ENCODE peak calls at places on chromosomes 13 and 19, in ten cellular contexts. I is HuH-7; T is RWPE2; W is HS-5; C is lower lobe of right lung; R is stimulated activated CD4-positive, alpha-beta T cell treated with anti-CD3 and anti-CD28 coated beads, Interleukin-15, amount 100 ng/mL, for 24 hours; N is smooth muscle cell of the brain vasculature; V is coronary artery; F is heart right ventricle; K is SK-MEL-5. M is an unnamed sample.

GRCh38 chr13:74151859-74152258 is 17.7 kb upstream of the KLF12 start:
- DNase-seq in C (no peak), N (no peak), R (no peak), F (no peak), K (no peak), V (no peak), T (no peak), W (no peak), I (no peak), M (no peak)

GRCh38 chr19:45769821-45770191 is 754 bp upstream of the SIX5 start:
- DNase-seq in F (peak), V (no peak), K (peak), T (peak), C (peak), I (no peak), W (no peak), N (no peak), R (no peak), M (no peak)

GRCh38 chr19:51514866-51515481 is 13.4 kb upstream of the SIGLEC12 start:
- DNase-seq in R (peak), K (peak), W (peak), F (no peak), I (peak), V (no peak), T (no peak), N (peak), C (no peak), M (no peak)

GRCh38 chr13:37369618-37370017 is 228.9 kb downstream of the POSTN start:
- DNase-seq in W (peak), T (no peak), V (no peak), R (no peak), N (no peak), K (no peak), C (no peak), F (no peak), I (no peak), M (no peak)

GRCh38 chr19:35704218-35704617 is at the start of gene ZBTB32:
- DNase-seq in W (no peak), I (no peak), K (no peak), R (peak), T (no peak), F (no peak), V (no peak), N (no peak), C (no peak), M (no peak)

GRCh38 chr19:32773126-32773525 is 53.6 kb downstream of the TDRD12 start:
- DNase-seq in R (no peak), V (no peak), N (no peak), W (no peak), T (no peak), C (no peak), F (no peak), I (no peak), K (no peak), M (no peak)

GRCh38 chr13:46655727-46656180 is 102.8 kb downstream of the LRCH1 start:
- DNase-seq in W (no peak), C (no peak), T (no peak), R (no peak), K (no peak), F (no peak), N (no peak), I (no peak), V (no peak), M (no peak)

GRCh38 chr19:2624537-2625091 is 77.9 kb downstream of the GNG7 start:
- DNase-seq in K (no peak), F (peak), C (peak), W (no peak), N (no peak), R (no peak), T (no peak), I (no peak), V (no peak), M (no peak)

GRCh38 chr19:49196527-49197240 is 39.1 kb downstream of the TRPM4 start:
- DNase-seq in I (no peak), V (no peak), C (peak), T (no peak), R (no peak), F (peak), W (no peak), N (no peak), K (no peak), M (no peak)

GRCh38 chr13:80858131-80858530 is 517.2 kb upstream of the SPRY2 start:
- DNase-seq in C (no peak), K (no peak), T (no peak), N (no peak), V (no peak), F (no peak), I (no peak), R (no peak), W (no peak), M (no peak)

GRCh38 chr19:482186-483041 is 13.9 kb upstream of the MADCAM1 start:
- DNase-seq in V (no peak), R (no peak), T (no peak), W (no peak), C (no peak), K (no peak), I (no peak), F (no peak), N (no peak), M (no peak)

GRCh38 chr19:13207237-13208130 is 57.3 kb downstream of the IER2 start:
- DNase-seq in W (no peak), I (no peak), C (peak), F (peak), V (no peak), N (no peak), R (peak), K (no peak), T (no peak), M (no peak)

GRCh38 chr13:103788061-103788652 is 721.9 kb upstream of the SLC10A2 start:
- DNase-seq in C (no peak), V (no peak), W (no peak), N (no peak), K (peak), I (no peak), T (no peak), F (peak), R (no peak), M (no peak)

GRCh38 chr19:13839938-13840750 is 36.8 kb upstream of the NANOS3 start:
- DNase-seq in K (no peak), N (no peak), F (peak), I (no peak), C (peak), W (no peak), V (no peak), R (peak), T (peak), M (peak)

GRCh38 chr13:100542546-100543156 is 45.9 kb downstream of the GGACT start:
- DNase-seq in N (no peak), I (no peak), K (peak), V (peak), W (peak), T (no peak), C (no peak), R (no peak), F (no peak), M (no peak)

GRCh38 chr13:80871481-80871880 is 530.6 kb upstream of the SPRY2 start:
- DNase-seq in K (no peak), T (no peak), N (peak), I (no peak), F (no peak), V (no peak), W (peak), C (no peak), R (no peak), M (no peak)

GRCh38 chr19:29372461-29372860 is 153.3 kb upstream of the VSTM2B start:
- DNase-seq in W (no peak), V (no peak), N (no peak), R (no peak), I (no peak), T (no peak), C (no peak), K (no peak), F (no peak), M (peak)

GRCh38 chr13:93304868-93305613 is 78.4 kb downstream of the GPC6 start:
- DNase-seq in K (no peak), C (no peak), I (no peak), W (no peak), V (no peak), N (no peak), F (no peak), R (no peak), T (no peak), M (no peak)

GRCh38 chr13:67225252-67226159 is 4.6 kb downstream of the PCDH9 start:
- DNase-seq in F (no peak), W (no peak), C (no peak), T (no peak), I (no peak), R (no peak), V (no peak), K (no peak), N (no peak), M (no peak)

GRCh38 chr13:111263566-111263965 is 56.9 kb upstream of the TEX29 start:
- DNase-seq in V (no peak), N (no peak), R (no peak), K (no peak), C (no peak), W (no peak), F (no peak), T (no peak), I (no peak), M (no peak)

GRCh38 chr19:12985049-12985776 is 10.1 kb upstream of the NFIX start:
- DNase-seq in F (peak), T (no peak), V (no peak), W (no peak), N (no peak), R (no peak), I (no peak), K (no peak), C (no peak), M (no peak)

GRCh38 chr19:15114153-15114540 is 6.9 kb downstream of the SYDE1 start:
- DNase-seq in I (no peak), F (no peak), C (no peak), K (no peak), N (no peak), T (no peak), W (no peak), V (no peak), R (no peak), M (no peak)

GRCh38 chr13:74288361-74288911 is 154.2 kb upstream of the KLF12 start:
- DNase-seq in C (no peak), F (peak), R (peak), K (no peak), W (no peak), N (no peak), I (no peak), V (no peak), T (no peak), M (no peak)

GRCh38 chr19:14048439-14049153 is 13.3 kb downstream of the PALM3 start:
- DNase-seq in V (no peak), W (no peak), R (peak), K (peak), I (peak), T (no peak), C (peak), F (peak), N (no peak), M (no peak)

GRCh38 chr13:75458696-75459422 is 23.1 kb downstream of the TBC1D4 start:
- DNase-seq in W (no peak), C (peak), K (peak), F (peak), N (no peak), R (no peak), V (no peak), T (no peak), I (peak), M (no peak)

GRCh38 chr13:109668433-109669233 is 117.8 kb downstream of the IRS2 start:
- DNase-seq in F (no peak), N (no peak), V (no peak), K (peak), R (no peak), W (no peak), C (no peak), T (no peak), I (no peak), M (no peak)

GRCh38 chr19:19514215-19514633 is 1.1 kb downstream of the TSSK6 start:
- DNase-seq in V (no peak), N (no peak), C (no peak), K (no peak), T (no peak), F (peak), W (no peak), R (peak), I (no peak), M (no peak)

GRCh38 chr13:79741006-79741405 is 260.1 kb downstream of the NDFIP2 start:
- DNase-seq in W (no peak), R (no peak), C (no peak), N (no peak), V (no peak), I (no peak), K (no peak), T (no peak), F (no peak), M (no peak)

GRCh38 chr19:1041272-1041834 is 1.4 kb downstream of the ABCA7 start:
- DNase-seq in T (no peak), W (no peak), R (no peak), K (no peak), C (no peak), N (no peak), I (no peak), V (no peak), F (no peak), M (no peak)

GRCh38 chr13:27018230-27018875 is 153.3 kb downstream of the USP12 start:
- DNase-seq in W (no peak), F (no peak), T (no peak), C (no peak), I (no peak), R (no peak), V (no peak), N (no peak), K (no peak), M (peak)

GRCh38 chr13:29993716-29994488 is 143.5 kb upstream of the UBL3 start:
- DNase-seq in I (no peak), T (no peak), F (no peak), N (peak), V (no peak), W (peak), C (no peak), R (no peak), K (no peak), M (no peak)

GRCh38 chr19:5489511-5489910 is 34.3 kb downstream of the ZNRF4 start:
- DNase-seq in N (no peak), W (no peak), F (no peak), C (no peak), V (no peak), I (no peak), T (no peak), K (no peak), R (no peak), M (no peak)

GRCh38 chr13:38421590-38422560 is 72.2 kb downstream of the UFM1 start:
- DNase-seq in F (no peak), R (no peak), K (no peak), C (no peak), T (no peak), W (no peak), I (no peak), N (no peak), V (no peak), M (no peak)

GRCh38 chr19:53659292-53659691 is 27.5 kb downstream of the DPRX start:
- DNase-seq in K (peak), N (no peak), I (no peak), F (no peak), R (no peak), T (no peak), W (no peak), C (no peak), V (no peak), M (no peak)

GRCh38 chr13:40897058-40897457 is 107.6 kb downstream of the SLC25A15 start:
- DNase-seq in R (no peak), K (peak), I (no peak), W (no peak), F (no peak), N (no peak), T (no peak), C (no peak), V (no peak), M (no peak)